ENCODE peak calls at places on chromosomes 4 and X, in five cellular contexts. G, Z, I, P and M are unnamed samples.

GRCh38 chr4:105978684-105979296 is 83.5 kb downstream of the NPNT start:
- DNase-seq in G (no peak), Z (no peak), I (no peak), P (peak; percentile 56), M (no peak)

GRCh38 chrX:51837926-51838325 is 55.5 kb upstream of the MAGED1 start:
- DNase-seq in G (peak; percentile 41), Z (no peak), I (peak; percentile 59), P (peak; percentile 50), M (no peak)

GRCh38 chr4:53616219-53616618 is 24.9 kb upstream of the LNX1 start:
- DNase-seq in G (no peak), Z (no peak), I (no peak), P (no peak), M (no peak)

GRCh38 chr4:56648245-56649151 is 32.6 kb downstream of the HOPX start:
- DNase-seq in G (no peak), Z (no peak), I (no peak), P (no peak), M (no peak)

GRCh38 chr4:37953620-37954325 is 6.4 kb upstream of the PTTG2 start:
- DNase-seq in G (no peak), Z (peak; percentile 26), I (no peak), P (no peak), M (no peak)

GRCh38 chr4:61214680-61215079 is 14.6 kb downstream of the ADGRL3 start:
- DNase-seq in G (no peak), Z (no peak), I (no peak), P (no peak), M (no peak)

GRCh38 chr4:9999956-10000551 is 21.2 kb downstream of the SLC2A9 start:
- DNase-seq in G (no peak), Z (no peak), I (no peak), P (no peak), M (no peak)

GRCh38 chrX:114924846-114925245 is 92.6 kb downstream of the IL13RA2 start:
- DNase-seq in G (no peak), Z (no peak), I (no peak), P (no peak), M (no peak)

GRCh38 chr4:70945046-70945445 is 42.9 kb downstream of the MOB1B start:
- DNase-seq in G (no peak), Z (no peak), I (no peak), P (no peak), M (no peak)

GRCh38 chr4:118177121-118177520 is 142.8 kb downstream of the NDST3 start:
- DNase-seq in G (no peak), Z (no peak), I (no peak), P (no peak), M (no peak)

GRCh38 chr4:124028172-124028571 is 631.6 kb downstream of the SPRY1 start:
- DNase-seq in G (no peak), Z (no peak), I (no peak), P (no peak), M (no peak)

GRCh38 chrX:80174925-80175574 is 160.5 kb downstream of the TBX22 start:
- DNase-seq in G (peak; percentile 12), Z (no peak), I (no peak), P (peak; percentile 37), M (no peak)

GRCh38 chr4:65968873-65969272 is 298.6 kb upstream of the EPHA5 start:
- DNase-seq in G (no peak), Z (peak; percentile 10), I (no peak), P (no peak), M (no peak)

GRCh38 chrX:77167993-77168392 is 279.2 kb upstream of the FGF16 start:
- DNase-seq in G (no peak), Z (no peak), I (no peak), P (no peak), M (no peak)

GRCh38 chr4:153234923-153235322 is 30.7 kb downstream of the TRIM2 start:
- DNase-seq in G (no peak), Z (no peak), I (no peak), P (no peak), M (no peak)

GRCh38 chr4:142563682-142564291 is 282.3 kb downstream of the INPP4B start:
- DNase-seq in G (no peak), Z (peak; percentile 8), I (no peak), P (no peak), M (no peak)

GRCh38 chr4:4390521-4391240 is 3.8 kb downstream of the NSG1 start:
- DNase-seq in G (no peak), Z (no peak), I (no peak), P (peak; percentile 28), M (no peak)

GRCh38 chrX:118847676-118848075 is 24.1 kb downstream of the ZCCHC12 start:
- DNase-seq in G (no peak), Z (peak; percentile 49), I (no peak), P (no peak), M (no peak)

GRCh38 chr4:154124539-154125255 is 335.8 kb upstream of the SFRP2 start:
- DNase-seq in G (no peak), Z (no peak), I (no peak), P (no peak), M (no peak)

GRCh38 chr4:113397114-113397701 is 347.8 kb downstream of the ANK2 start:
- DNase-seq in G (peak; percentile 26), Z (no peak), I (no peak), P (no peak), M (no peak)

GRCh38 chr4:121150003-121150402 is 14.1 kb downstream of the TNIP3 start:
- DNase-seq in G (no peak), Z (no peak), I (no peak), P (no peak), M (no peak)

GRCh38 chr4:184476660-184477059 is 2.3 kb upstream of the IRF2 start:
- DNase-seq in G (no peak), Z (no peak), I (no peak), P (no peak), M (peak; percentile 32)

GRCh38 chr4:31089815-31090214 is 369.6 kb downstream of the PCDH7 start:
- DNase-seq in G (no peak), Z (peak; percentile 2), I (no peak), P (no peak), M (no peak)

GRCh38 chrX:112636288-112636687 is 43.5 kb downstream of the LHFPL1 start:
- DNase-seq in G (no peak), Z (no peak), I (no peak), P (no peak), M (no peak)

GRCh38 chr4:102614801-102615200 is 113.6 kb downstream of the NFKB1 start:
- DNase-seq in G (no peak), Z (no peak), I (no peak), P (no peak), M (peak; percentile 18)

GRCh38 chr4:82284475-82284857 is 89.3 kb downstream of the HNRNPD start:
- DNase-seq in G (no peak), Z (no peak), I (no peak), P (no peak), M (no peak)

GRCh38 chrX:123807825-123808416 is 51.9 kb upstream of the XIAP start:
- DNase-seq in G (no peak), Z (no peak), I (no peak), P (no peak), M (no peak)

GRCh38 chr4:141375855-141376254 is 155.2 kb downstream of the ZNF330 start:
- DNase-seq in G (no peak), Z (peak; percentile 87), I (no peak), P (no peak), M (no peak)

GRCh38 chr4:4405358-4405962 is 18.6 kb downstream of the NSG1 start:
- DNase-seq in G (no peak), Z (no peak), I (no peak), P (peak; percentile 27), M (no peak)

GRCh38 chr4:2832309-2832980 is 11.2 kb upstream of the ADD1 start:
- DNase-seq in G (no peak), Z (no peak), I (no peak), P (peak; percentile 45), M (no peak)

GRCh38 chr4:2787230-2788100 is 5.4 kb upstream of the SH3BP2 start:
- DNase-seq in G (no peak), Z (no peak), I (no peak), P (peak; percentile 63), M (no peak)

GRCh38 chr4:61427099-61427817 is 227.1 kb downstream of the ADGRL3 start:
- DNase-seq in G (no peak), Z (no peak), I (no peak), P (no peak), M (no peak)

GRCh38 chrX:153902388-153902787 is 2.1 kb upstream of the AVPR2 start:
- DNase-seq in G (no peak), Z (no peak), I (no peak), P (no peak), M (no peak)

DNA sequence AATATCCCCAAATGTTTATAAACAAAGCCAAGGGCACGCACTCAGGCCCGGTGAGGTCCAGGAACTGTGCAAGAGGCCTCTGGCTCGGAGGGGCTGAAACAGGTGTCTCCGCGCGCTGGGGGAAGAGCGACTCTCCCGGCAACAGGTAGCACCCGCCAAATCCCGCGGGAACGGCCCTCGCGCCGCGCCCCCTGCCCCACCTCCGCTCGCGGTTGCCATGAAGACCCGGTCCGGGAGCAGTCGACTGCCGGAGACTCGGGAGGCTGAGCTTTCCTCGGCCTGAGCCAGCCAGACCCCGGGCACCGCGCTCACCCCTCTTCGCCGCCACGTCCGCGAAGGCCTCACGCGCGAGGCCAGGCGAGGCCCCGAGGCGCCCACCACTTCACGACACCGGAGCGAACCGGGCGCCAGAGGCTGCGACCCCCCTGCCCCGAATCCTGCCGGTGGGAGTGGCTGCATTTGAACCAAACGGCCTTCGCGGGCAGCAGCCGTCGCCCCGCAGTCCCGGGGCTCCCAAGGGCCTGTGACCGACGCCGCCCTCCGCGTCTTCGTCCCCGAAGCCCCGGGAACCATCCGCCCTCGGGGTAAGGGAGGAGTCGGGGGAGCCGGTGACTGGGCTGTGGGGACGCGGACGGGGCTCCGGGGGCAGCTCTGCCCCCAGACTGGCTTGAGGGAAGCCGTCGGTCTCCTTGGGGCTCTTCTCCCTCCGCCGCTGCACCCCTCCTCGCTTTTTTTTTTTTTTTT is at the start of gene NSUN7:
- DNase-seq in G (peak; percentile 25), Z (peak; percentile 67), I (peak; percentile 87), P (peak; percentile 57), M (no peak)
- H3K27ac ChIP-seq in G (no peak within 1 kb of the TSS), Z (peak within 1 kb of the TSS; percentile 87), I (peak within 1 kb of the TSS; percentile 68), P (no peak within 1 kb of the TSS), M (no peak within 1 kb of the TSS)

GRCh38 chr4:170990989-170991589 is 822.1 kb upstream of the GALNTL6 start:
- DNase-seq in G (no peak), Z (peak; percentile 10), I (no peak), P (no peak), M (no peak)
- TF ChIP-seq CTCF in G (no peak), Z (no peak), I (no peak), P (no peak), M (no peak)

GRCh38 chrX:30607155-30607554 is 29.6 kb upstream of the TASL start:
- DNase-seq in G (no peak), Z (no peak), I (no peak), P (no peak), M (no peak)
- H3K27ac ChIP-seq in G (no peak overlapping the region), Z (no peak overlapping the region), I (no peak overlapping the region), P (no peak overlapping the region), M (no peak overlapping the region)

DNA sequence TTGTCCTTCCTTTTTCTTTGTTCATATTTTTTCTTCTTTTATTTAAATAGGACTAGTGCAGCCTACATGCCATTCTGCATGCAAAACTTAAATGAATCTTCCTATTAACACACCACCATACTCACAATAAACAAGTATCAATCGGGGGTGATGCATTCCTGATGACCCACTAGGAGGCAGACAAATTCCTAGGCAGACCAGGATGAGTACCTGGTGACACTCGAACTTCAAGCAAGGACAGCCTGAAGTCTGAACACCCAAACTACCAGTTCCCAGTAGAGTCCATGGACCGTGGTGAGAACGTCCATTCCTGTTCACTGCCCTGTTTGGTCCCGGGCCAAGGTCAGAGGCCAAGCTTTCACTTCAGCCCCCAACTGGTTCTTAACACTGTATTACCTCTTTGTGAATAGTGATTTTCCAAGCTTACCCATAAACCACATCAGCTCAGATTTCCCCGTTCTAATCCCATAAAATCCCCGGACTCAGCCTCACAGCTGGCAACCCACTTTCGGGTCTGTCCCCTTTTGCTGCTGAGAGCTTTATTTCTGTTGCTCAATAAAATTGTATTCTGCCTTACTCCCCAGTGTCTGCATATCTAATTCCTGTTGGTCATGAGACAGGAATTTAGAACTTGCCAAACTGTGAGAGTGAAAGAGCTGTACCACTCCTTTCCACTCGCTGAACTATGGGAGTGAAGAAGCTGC is 1286.6 kb downstream of the FSTL5 start:
- DNase-seq in G (no peak), Z (no peak), I (no peak), P (no peak), M (no peak)
- TF ChIP-seq CTCF in G (no peak), Z (no peak), I (no peak), P (no peak), M (no peak)